ENCODE peak calls at places on chromosomes 1 and 21, in four cellular contexts. Y is stimulated activated CD4-positive, alpha-beta T cell treated with anti-CD3 and anti-CD28 coated beads, Interleukin-12 subunit alpha, Interleukin-12 subunit beta, amount 100 ng/mL, for 4 hours; U is H4; N is non-pigmented ciliary epithelial cell. B is an unnamed sample.

GRCh38 chr1:235996048-235996785 is 68.7 kb downstream of the NID1 start:
- DNase-seq in Y (no peak), U (no peak), N (no peak), B (no peak)

GRCh38 chr1:218367118-218367517 is 22.0 kb downstream of the TGFB2 start:
- DNase-seq in Y (no peak), U (no peak), N (no peak), B (no peak)

GRCh38 chr1:66624412-66625060 is 90.6 kb downstream of the SGIP1 start:
- DNase-seq in Y (no peak), U (no peak), N (peak), B (peak)

GRCh38 chr1:52472384-52472783 is 68.0 kb downstream of the PRPF38A start:
- DNase-seq in Y (no peak), U (no peak), N (no peak), B (no peak)

GRCh38 chr1:212237651-212238050 is 47.6 kb upstream of the PPP2R5A start:
- DNase-seq in Y (no peak), U (no peak), N (no peak), B (no peak)

GRCh38 chr1:94044290-94044790 is 76.6 kb downstream of the ABCA4 start:
- DNase-seq in Y (no peak), U (no peak), N (no peak), B (no peak)

GRCh38 chr1:234490789-234491479 is 12.0 kb upstream of the TARBP1 start:
- DNase-seq in Y (no peak), U (no peak), N (no peak), B (no peak)

GRCh38 chr1:32782086-32782485 is 35.1 kb downstream of the YARS1 start:
- DNase-seq in Y (no peak), U (no peak), N (no peak), B (no peak)

GRCh38 chr1:20429296-20429695 is 56.7 kb downstream of the CAMK2N1 start:
- DNase-seq in Y (no peak), U (no peak), N (no peak), B (no peak)

GRCh38 chr1:224637510-224637909 is 21.4 kb downstream of the CNIH3 start:
- DNase-seq in Y (no peak), U (peak), N (peak), B (no peak)

GRCh38 chr1:186841599-186841998 is 12.8 kb downstream of the PLA2G4A start:
- DNase-seq in Y (no peak), U (no peak), N (no peak), B (no peak)

GRCh38 chr1:150560011-150560438 is 10.8 kb downstream of the ADAMTSL4 start:
- DNase-seq in Y (peak), U (peak), N (no peak), B (peak)

GRCh38 chr1:241639653-241640148 is 468 bp downstream of the CHML start:
- DNase-seq in Y (peak), U (peak), N (no peak), B (peak)

GRCh38 chr1:62230724-62231123 is 36.1 kb downstream of the L1TD1 start:
- DNase-seq in Y (no peak), U (peak), N (peak), B (peak)

GRCh38 chr1:1361982-1362423 is 3.6 kb upstream of the MXRA8 start:
- DNase-seq in Y (no peak), U (no peak), N (no peak), B (no peak)

GRCh38 chr21:45973475-45974072 is 8.0 kb upstream of the COL6A1 start:
- DNase-seq in Y (peak), U (peak), N (peak), B (peak)

GRCh38 chr1:106022312-106022902 is 1034.1 kb upstream of the PRMT6 start:
- DNase-seq in Y (no peak), U (no peak), N (no peak), B (peak)

GRCh38 chr1:30760596-30761311 is 3.2 kb upstream of the LAPTM5 start:
- DNase-seq in Y (no peak), U (no peak), N (no peak), B (no peak)

GRCh38 chr21:23801292-23801691 is 1806.0 kb downstream of the MRPL39 start:
- DNase-seq in Y (no peak), U (no peak), N (no peak), B (no peak)

GRCh38 chr1:31422505-31423319 is 9.7 kb downstream of the SERINC2 start:
- DNase-seq in Y (peak), U (peak), N (peak), B (peak)

GRCh38 chr1:53678507-53678906 is 60.5 kb downstream of the GLIS1 start:
- DNase-seq in Y (no peak), U (no peak), N (no peak), B (no peak)

GRCh38 chr21:40685121-40685630 is 161.8 kb downstream of the DSCAM start:
- DNase-seq in Y (no peak), U (no peak), N (no peak), B (no peak)

GRCh38 chr1:165851034-165851658 is 23.7 kb downstream of the UCK2 start:
- DNase-seq in Y (no peak), U (peak), N (no peak), B (peak)

GRCh38 chr1:210828996-210829596 is 304.9 kb downstream of the KCNH1 start:
- DNase-seq in Y (no peak), U (no peak), N (no peak), B (no peak)

GRCh38 chr21:33848252-33848953 is 67.2 kb downstream of the ATP5PO start:
- DNase-seq in Y (no peak), U (no peak), N (no peak), B (no peak)

GRCh38 chr1:56396524-56397067 is 182.8 kb downstream of the PLPP3 start:
- DNase-seq in Y (no peak), U (no peak), N (no peak), B (no peak)

GRCh38 chr1:243459059-243459458 is 203.2 kb downstream of the SDCCAG8 start:
- DNase-seq in Y (no peak), U (no peak), N (no peak), B (no peak)

GRCh38 chr1:5858844-5859407 is 133.3 kb downstream of the NPHP4 start:
- DNase-seq in Y (no peak), U (no peak), N (no peak), B (no peak)

GRCh38 chr21:33522950-33523349 is 19.0 kb downstream of the GART start:
- DNase-seq in Y (no peak), U (no peak), N (no peak), B (no peak)

GRCh38 chr1:118151312-118151937 is 33.6 kb downstream of the SPAG17 start:
- DNase-seq in Y (peak), U (peak), N (no peak), B (peak)

GRCh38 chr1:60126733-60127132 is 53.2 kb upstream of the C1orf87 start:
- DNase-seq in Y (no peak), U (no peak), N (no peak), B (no peak)

GRCh38 chr1:44290250-44291094 is 64.6 kb downstream of the ERI3 start:
- DNase-seq in Y (no peak), U (no peak), N (no peak), B (no peak)

GRCh38 chr1:201648066-201648910 is 109.4 kb downstream of the NAV1 start:
- DNase-seq in Y (no peak), U (peak), N (no peak), B (peak)

GRCh38 chr1:28359592-28360239 is 9.8 kb upstream of the PHACTR4 start:
- DNase-seq in Y (peak), U (peak), N (no peak), B (peak)

GRCh38 chr1:168719306-168720111 is 9.5 kb downstream of the DPT start:
- DNase-seq in Y (no peak), U (peak), N (no peak), B (no peak)

GRCh38 chr1:210558302-210558701 is 229.6 kb downstream of the HHAT start:
- DNase-seq in Y (no peak), U (peak), N (no peak), B (no peak)

GRCh38 chr1:158177705-158178450 is 2.8 kb upstream of the CD1D start:
- DNase-seq in Y (peak), U (peak), N (no peak), B (peak)

GRCh38 chr1:163155606-163156005 is 47.1 kb downstream of the RGS5 start:
- DNase-seq in Y (no peak), U (no peak), N (no peak), B (no peak)

GRCh38 chr1:156647351-156647750 is 5.4 kb downstream of the BCAN start:
- DNase-seq in Y (no peak), U (no peak), N (no peak), B (no peak)